ENCODE peak calls at places on chromosomes 11 and 22, in six cellular contexts. G, M, D, L, Y and X are unnamed samples.
A peak's percentile ranks its signal among the peaks of the same experiment; 100 is the strongest.

GRCh38 chr11:126079640-126080205 is 17.1 kb upstream of the CDON start:
- DNase-seq in G (no peak), M (no peak), D (no peak), L (no peak), Y (no peak), X (no peak)

GRCh38 chr11:130913268-130913667 is 3.0 kb downstream of the SNX19 start:
- DNase-seq in G (no peak), M (no peak), D (no peak), L (no peak), Y (no peak), X (no peak)

GRCh38 chr22:37267128-37267587 is 15.2 kb upstream of the CYTH4 start:
- DNase-seq in G (peak; percentile 76), M (peak; percentile 2), D (peak; percentile 74), L (peak; percentile 81), Y (no peak), X (no peak)

GRCh38 chr22:50696799-50697561 is 24.4 kb downstream of the SHANK3 start:
- DNase-seq in G (peak; percentile 44), M (no peak), D (peak; percentile 72), L (no peak), Y (no peak), X (no peak)

GRCh38 chr11:86201371-86201770 is 43.2 kb upstream of the EED start:
- DNase-seq in G (no peak), M (no peak), D (no peak), L (no peak), Y (no peak), X (no peak)

GRCh38 chr11:106917973-106918372 is 100.3 kb downstream of the GUCY1A2 start:
- DNase-seq in G (peak; percentile 10), M (peak; percentile 39), D (peak; percentile 9), L (no peak), Y (peak; percentile 19), X (peak; percentile 3)

GRCh38 chr11:8796926-8797325 is 114.1 kb upstream of the AKIP1 start:
- DNase-seq in G (no peak), M (no peak), D (no peak), L (no peak), Y (no peak), X (no peak)

GRCh38 chr11:88280673-88281316 is 56.7 kb downstream of the CTSC start:
- DNase-seq in G (no peak), M (no peak), D (no peak), L (no peak), Y (no peak), X (no peak)

GRCh38 chr11:18617688-18618340 is 16.3 kb downstream of the SPTY2D1 start:
- DNase-seq in G (no peak), M (no peak), D (no peak), L (peak; percentile 61), Y (peak; percentile 47), X (no peak)

GRCh38 chr11:105870521-105871113 is 151.4 kb downstream of the MSANTD4 start:
- DNase-seq in G (no peak), M (no peak), D (no peak), L (no peak), Y (no peak), X (no peak)

GRCh38 chr11:15313862-15314261 is 199.1 kb downstream of the INSC start:
- DNase-seq in G (no peak), M (no peak), D (no peak), L (no peak), Y (no peak), X (no peak)

GRCh38 chr11:12606597-12606996 is 67.6 kb upstream of the TEAD1 start:
- DNase-seq in G (no peak), M (no peak), D (no peak), L (no peak), Y (no peak), X (peak; percentile 43)

GRCh38 chr22:35258144-35258988 is 1.1 kb downstream of the HMGXB4 start:
- DNase-seq in G (peak; percentile 6), M (peak; percentile 1), D (peak; percentile 30), L (no peak), Y (no peak), X (peak; percentile 2)

GRCh38 chr11:13221722-13222121 is 55.9 kb upstream of the BMAL1 start:
- DNase-seq in G (no peak), M (no peak), D (peak; percentile 47), L (no peak), Y (no peak), X (no peak)